ENCODE peak calls at places on chromosomes 13 and 19, in four cellular contexts. One of them, this sample, is unnamed.

GRCh38 chr19:39325778-39326680 is 5.4 kb upstream of the LRFN1 start:
- DNase-seq in HCT116: peak
- DNase-seq in K562: peak
- DNase-seq in HepG2: peak
- DNase-seq in this sample: no peak

GRCh38 chr13:48993150-48993549 is 17.4 kb downstream of the FNDC3A start:
- DNase-seq in HepG2: no peak
- DNase-seq in HCT116: no peak
- DNase-seq in K562: no peak
- DNase-seq in this sample: no peak

GRCh38 chr13:63773476-63773875 is 2357.8 kb upstream of the PCDH20 start:
- DNase-seq in HCT116: no peak
- DNase-seq in HepG2: no peak
- DNase-seq in K562: no peak
- DNase-seq in this sample: no peak

GRCh38 chr19:896434-896833 is 3.1 kb downstream of the RNU6-9 start:
- DNase-seq in HepG2: no peak
- DNase-seq in K562: no peak
- DNase-seq in HCT116: no peak
- DNase-seq in this sample: no peak

GRCh38 chr13:33204130-33204927 is 81.2 kb downstream of the STARD13 start:
- DNase-seq in HepG2: no peak
- DNase-seq in HCT116: no peak
- DNase-seq in K562: no peak
- DNase-seq in this sample: no peak

GRCh38 chr19:7533281-7533819 is 2.2 kb upstream of the PNPLA6 start:
- DNase-seq in HCT116: no peak
- DNase-seq in HepG2: no peak
- DNase-seq in K562: no peak
- DNase-seq in this sample: no peak

GRCh38 chr19:31154021-31154420 is 195.2 kb downstream of the TSHZ3 start:
- DNase-seq in HepG2: no peak
- DNase-seq in HCT116: no peak
- DNase-seq in K562: no peak
- DNase-seq in this sample: no peak

GRCh38 chr19:12464769-12465725 is 19.6 kb downstream of the ZNF709 start:
- DNase-seq in HCT116: no peak
- DNase-seq in HepG2: no peak
- DNase-seq in K562: no peak
- DNase-seq in this sample: no peak

GRCh38 chr13:49935171-49936084 is 712 bp downstream of the SPRYD7 start:
- DNase-seq in HCT116: peak
- DNase-seq in K562: peak
- DNase-seq in HepG2: peak
- DNase-seq in this sample: no peak

GRCh38 chr19:2491130-2491801 is 15.3 kb downstream of the GADD45B start:
- DNase-seq in HCT116: no peak
- DNase-seq in K562: no peak
- DNase-seq in HepG2: no peak
- DNase-seq in this sample: no peak

GRCh38 chr13:24183741-24184182 is 23.2 kb downstream of the SPATA13 start:
- DNase-seq in HepG2: peak
- DNase-seq in HCT116: no peak
- DNase-seq in K562: no peak
- DNase-seq in this sample: no peak

GRCh38 chr13:113126265-113127150 is 3.9 kb downstream of the F10 start:
- DNase-seq in HepG2: no peak
- DNase-seq in K562: no peak
- DNase-seq in HCT116: no peak
- DNase-seq in this sample: no peak

GRCh38 chr13:98180092-98180491 is 3.0 kb upstream of the RNF113B start:
- DNase-seq in K562: no peak
- DNase-seq in HCT116: no peak
- DNase-seq in HepG2: no peak
- DNase-seq in this sample: no peak

GRCh38 chr19:56112313-56112709 is 8.8 kb downstream of the ZNF787 start:
- DNase-seq in HCT116: no peak
- DNase-seq in K562: no peak
- DNase-seq in HepG2: no peak
- DNase-seq in this sample: no peak

GRCh38 chr13:112674412-112675383 is 15.1 kb upstream of the ATP11A start:
- DNase-seq in K562: no peak
- DNase-seq in HepG2: no peak
- DNase-seq in HCT116: no peak
- DNase-seq in this sample: peak

DNA sequence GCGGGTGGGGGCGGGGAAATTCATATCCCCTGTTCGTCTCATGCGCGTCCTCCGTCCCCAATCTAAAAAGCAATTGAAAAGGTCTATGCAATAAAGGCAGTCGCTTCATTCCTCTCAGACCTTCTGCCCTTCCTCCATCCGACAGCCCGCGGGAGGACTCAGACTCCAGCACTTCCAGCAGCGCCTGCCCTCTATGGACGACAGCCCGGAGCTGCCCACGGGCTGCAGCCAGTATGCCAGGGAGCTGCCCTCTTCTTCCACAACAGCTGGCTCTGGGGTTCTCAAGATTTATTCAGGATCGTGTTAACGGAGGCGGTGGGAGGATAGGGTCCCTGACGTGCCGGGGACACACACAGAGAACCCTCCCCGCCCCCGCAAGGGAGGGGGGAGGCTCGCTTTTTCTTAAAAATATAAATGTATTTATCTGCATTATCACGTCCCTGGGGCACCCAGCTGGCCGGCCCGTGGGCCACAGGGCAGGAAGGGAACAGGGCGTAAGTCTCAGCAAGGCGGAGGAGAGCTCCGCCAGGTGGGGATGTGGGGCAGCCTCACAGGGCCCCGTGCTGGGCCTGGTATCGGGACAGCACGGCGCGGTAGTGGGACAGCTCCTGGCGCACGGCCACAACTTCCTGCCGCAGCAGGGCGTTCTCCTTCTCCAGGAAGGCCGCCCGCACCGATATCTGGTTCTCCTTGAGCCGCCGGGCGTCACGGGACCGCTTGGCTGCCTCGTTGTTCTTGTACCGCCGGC is 6.7 kb downstream of the DBP start:
- DNase-seq in K562: no peak
- DNase-seq in HepG2: no peak
- DNase-seq in HCT116: no peak
- DNase-seq in this sample: no peak
- TF ChIP-seq FOSL1 in K562: no peak
- TF ChIP-seq FOSL1 in HepG2: no peak
- TF ChIP-seq FOSL1 in HCT116: no peak
- TF ChIP-seq FOSL1 in this sample: no peak

DNA sequence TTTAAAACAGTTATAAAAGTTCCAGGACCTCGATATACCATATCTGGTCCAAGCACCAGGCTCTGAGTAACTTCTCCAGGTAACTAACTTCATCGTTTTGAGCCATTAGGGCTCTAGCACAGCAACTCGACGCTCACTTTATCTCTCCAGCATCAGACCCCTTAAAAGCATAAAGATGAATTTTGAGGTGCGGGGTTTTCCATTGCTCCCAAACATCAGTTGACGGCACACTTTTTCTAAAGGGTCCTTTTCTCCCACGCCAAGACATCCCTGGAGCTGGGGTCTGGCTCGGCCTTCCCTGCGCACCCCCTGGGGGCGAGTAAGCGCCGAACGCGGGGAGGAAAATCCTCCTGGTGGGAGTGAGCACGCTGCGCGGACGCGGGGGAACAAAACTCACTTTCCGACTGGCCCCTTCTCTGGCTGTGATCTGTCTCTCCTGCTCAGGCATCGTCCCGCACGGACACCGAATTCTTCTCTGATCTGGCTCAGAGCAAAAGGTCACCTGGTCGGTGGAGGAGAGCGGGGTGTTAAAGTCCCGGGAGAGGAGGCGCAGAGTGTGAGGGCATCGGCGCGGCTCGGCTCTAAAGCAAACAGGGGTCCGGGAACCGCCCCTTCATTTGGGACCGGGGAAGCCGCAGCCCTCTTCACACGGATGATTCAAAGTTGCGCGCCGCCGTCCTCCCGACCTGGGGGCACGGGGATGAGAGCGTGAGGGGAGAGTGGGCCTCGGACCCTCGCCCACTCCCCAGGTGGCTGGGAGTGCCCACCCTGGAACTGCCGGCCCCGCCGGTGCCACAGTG is at the start of gene ATP7B:
- DNase-seq in HCT116: no peak
- DNase-seq in HepG2: peak
- DNase-seq in K562: peak
- DNase-seq in this sample: no peak
- TF ChIP-seq FOSL1 in HCT116: no peak
- TF ChIP-seq FOSL1 in HepG2: no peak
- TF ChIP-seq FOSL1 in K562: no peak
- TF ChIP-seq FOSL1 in this sample: no peak

DNA sequence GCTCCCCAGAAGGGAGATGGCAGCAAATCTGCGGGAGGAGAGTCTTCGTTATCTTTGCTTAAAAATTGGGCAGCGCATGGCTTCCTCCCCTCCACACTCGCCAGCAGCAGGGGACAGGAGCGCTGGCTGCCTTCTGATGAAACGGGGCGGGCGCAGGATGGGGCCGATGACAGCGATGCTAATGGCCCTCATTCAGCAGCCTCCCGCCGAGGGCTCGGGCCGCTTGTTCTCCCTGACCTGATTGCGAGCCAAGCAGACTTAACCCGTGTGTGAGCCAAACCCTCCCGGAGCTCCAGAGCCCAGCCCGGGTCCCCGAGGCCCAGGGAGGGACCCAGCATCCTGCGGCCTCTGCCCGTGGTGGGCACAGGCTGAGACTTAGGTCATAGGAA is 90.3 kb downstream of the KDM4B start:
- DNase-seq in K562: no peak
- DNase-seq in HepG2: no peak
- DNase-seq in HCT116: no peak
- DNase-seq in this sample: no peak
- TF ChIP-seq FOSL1 in K562: no peak
- TF ChIP-seq FOSL1 in HepG2: no peak
- TF ChIP-seq FOSL1 in HCT116: no peak
- TF ChIP-seq FOSL1 in this sample: no peak

GRCh38 chr19:10762656-10763055 is 44.8 kb downstream of the DNM2 start:
- DNase-seq in HCT116: no peak
- DNase-seq in HepG2: no peak
- DNase-seq in K562: no peak
- DNase-seq in this sample: no peak

GRCh38 chr19:10758978-10759377 is 41.1 kb downstream of the DNM2 start:
- DNase-seq in K562: no peak
- DNase-seq in HepG2: no peak
- DNase-seq in HCT116: no peak
- DNase-seq in this sample: no peak

GRCh38 chr19:10761443-10762242 is 43.8 kb downstream of the DNM2 start:
- DNase-seq in HCT116: no peak
- DNase-seq in HepG2: no peak
- DNase-seq in K562: no peak
- DNase-seq in this sample: no peak

GRCh38 chr19:10763399-10763798 is 45.5 kb downstream of the DNM2 start:
- DNase-seq in HepG2: no peak
- DNase-seq in HCT116: no peak
- DNase-seq in K562: no peak
- DNase-seq in this sample: no peak

DNA sequence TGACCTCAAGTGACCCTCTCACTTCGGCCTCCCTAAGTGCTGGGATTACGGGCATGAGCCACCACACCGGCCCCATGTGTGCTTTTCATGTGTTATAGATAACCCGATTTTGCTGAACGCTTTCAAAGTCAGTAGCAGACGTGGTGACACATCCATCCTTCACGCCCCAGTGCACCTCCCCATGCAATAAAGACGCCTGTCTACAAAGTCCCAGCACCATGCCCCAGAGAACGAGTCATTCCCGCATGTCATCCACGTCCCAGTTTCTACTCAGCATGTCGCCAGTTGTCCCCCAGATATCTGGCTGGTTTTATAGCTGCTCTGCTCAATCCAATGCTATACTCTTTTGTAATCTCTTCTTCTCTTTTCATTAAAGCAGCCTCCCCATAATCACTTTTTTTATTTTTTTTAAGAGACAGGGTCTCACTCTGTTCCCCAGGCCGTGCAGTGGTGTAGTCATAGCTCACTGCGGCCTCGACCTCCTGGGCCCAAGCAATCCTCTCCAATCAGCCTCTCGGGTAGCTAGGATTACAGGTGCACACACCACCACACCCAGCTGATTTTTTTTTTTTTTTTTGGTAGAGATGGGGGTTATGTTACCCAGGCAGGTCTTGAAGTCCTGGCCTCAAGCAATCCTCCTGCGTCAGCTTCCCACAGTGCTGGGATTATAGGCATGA is 42.5 kb downstream of the DNM2 start:
- DNase-seq in HepG2: no peak
- DNase-seq in HCT116: peak
- DNase-seq in K562: no peak
- DNase-seq in this sample: no peak
- TF ChIP-seq FOSL1 in HepG2: no peak
- TF ChIP-seq FOSL1 in HCT116: no peak
- TF ChIP-seq FOSL1 in K562: no peak
- TF ChIP-seq FOSL1 in this sample: no peak

GRCh38 chr13:109781384-109782065 is 4.9 kb downstream of the IRS2 start:
- DNase-seq in HCT116: no peak
- DNase-seq in HepG2: no peak
- DNase-seq in K562: no peak
- DNase-seq in this sample: no peak

GRCh38 chr13:109779876-109780516 is 6.4 kb downstream of the IRS2 start:
- DNase-seq in HCT116: no peak
- DNase-seq in K562: no peak
- DNase-seq in HepG2: no peak
- DNase-seq in this sample: no peak

GRCh38 chr13:109782066-109782822 is 4.1 kb downstream of the IRS2 start:
- DNase-seq in K562: no peak
- DNase-seq in HepG2: no peak
- DNase-seq in HCT116: no peak
- DNase-seq in this sample: no peak

GRCh38 chr13:109779074-109779473 is 7.3 kb downstream of the IRS2 start:
- DNase-seq in HepG2: no peak
- DNase-seq in HCT116: no peak
- DNase-seq in K562: no peak
- DNase-seq in this sample: no peak

GRCh38 chr13:109780880-109781383 is 5.5 kb downstream of the IRS2 start:
- DNase-seq in K562: no peak
- DNase-seq in HCT116: no peak
- DNase-seq in HepG2: no peak
- DNase-seq in this sample: no peak
- TF ChIP-seq FOSL1 in K562: no peak
- TF ChIP-seq FOSL1 in HCT116: no peak
- TF ChIP-seq FOSL1 in HepG2: no peak
- TF ChIP-seq FOSL1 in this sample: no peak

GRCh38 chr13:40388617-40389016 is 277.8 kb downstream of the FOXO1 start:
- DNase-seq in K562: no peak
- DNase-seq in HepG2: no peak
- DNase-seq in HCT116: no peak
- DNase-seq in this sample: no peak
- TF ChIP-seq FOSL1 in K562: no peak
- TF ChIP-seq FOSL1 in HepG2: no peak
- TF ChIP-seq FOSL1 in HCT116: no peak
- TF ChIP-seq FOSL1 in this sample: no peak

GRCh38 chr19:32969549-32969948 is 2.2 kb downstream of the CEP89 start:
- DNase-seq in K562: no peak
- DNase-seq in HepG2: no peak
- DNase-seq in HCT116: no peak
- DNase-seq in this sample: no peak
- TF ChIP-seq FOSL1 in K562: no peak
- TF ChIP-seq FOSL1 in HepG2: no peak
- TF ChIP-seq FOSL1 in HCT116: no peak
- TF ChIP-seq FOSL1 in this sample: no peak

GRCh38 chr19:45862271-45862563 is 730 bp downstream of the SYMPK start:
- DNase-seq in HCT116: no peak
- DNase-seq in K562: no peak
- DNase-seq in HepG2: no peak
- DNase-seq in this sample: no peak
- TF ChIP-seq FOSL1 in HCT116: no peak
- TF ChIP-seq FOSL1 in K562: no peak
- TF ChIP-seq FOSL1 in HepG2: no peak
- TF ChIP-seq FOSL1 in this sample: no peak